ENCODE peak calls at places on chromosomes 6 and 20, in seven cellular contexts. X is caudate nucleus; S is fibroblast of lung; M is CD4-positive, CD25-positive, alpha-beta regulatory T cell; T is Calu3; K is hepatic stellate cell; G is HT-29. N is an unnamed sample.

GRCh38 chr6:56226946-56227879 is 20.2 kb downstream of the COL21A1 start:
- DNase-seq in X (no peak), S (peak; percentile 51), M (no peak), T (no peak), K (no peak), G (no peak), N (no peak)

GRCh38 chr6:123888779-123889513 is 85.3 kb downstream of the NKAIN2 start:
- DNase-seq in X (no peak), S (no peak), M (no peak), T (no peak), K (no peak), G (no peak), N (no peak)

GRCh38 chr20:46929902-46930301 is 35.3 kb downstream of the EYA2 start:
- DNase-seq in X (no peak), S (no peak), M (no peak), T (no peak), K (no peak), G (no peak), N (no peak)

GRCh38 chr20:44780226-44780625 is 30.1 kb downstream of the RIMS4 start:
- DNase-seq in X (no peak), S (peak; percentile 51), M (no peak), T (peak; percentile 69), K (peak; percentile 34), G (peak; percentile 76), N (no peak)

GRCh38 chr6:148854086-148854485 is 107.3 kb downstream of the UST start:
- DNase-seq in X (no peak), S (peak; percentile 68), M (no peak), T (no peak), K (no peak), G (no peak), N (no peak)

GRCh38 chr20:59670786-59671492 is 66.6 kb downstream of the PHACTR3 start:
- DNase-seq in X (no peak), S (no peak), M (no peak), T (no peak), K (no peak), G (no peak), N (no peak)

GRCh38 chr6:113375950-113376846 is 480.9 kb upstream of the MARCKS start:
- DNase-seq in X (no peak), S (peak; percentile 93), M (no peak), T (no peak), K (peak; percentile 26), G (no peak), N (peak; percentile 50)

GRCh38 chr6:108518714-108519576 is 41.8 kb upstream of the FOXO3 start:
- DNase-seq in X (no peak), S (peak; percentile 12), M (no peak), T (peak; percentile 28), K (no peak), G (peak; percentile 44), N (no peak)

GRCh38 chr20:47585087-47585747 is 83.5 kb downstream of the NCOA3 start:
- DNase-seq in X (no peak), S (no peak), M (no peak), T (no peak), K (no peak), G (no peak), N (no peak)

GRCh38 chr6:7389162-7389450 is 436 bp downstream of the CAGE1 start:
- DNase-seq in X (no peak), S (peak; percentile 73), M (no peak), T (no peak), K (peak; percentile 53), G (no peak), N (no peak)

GRCh38 chr20:36929290-36929689 is 22.2 kb downstream of the SAMHD1 start:
- DNase-seq in X (no peak), S (peak; percentile 32), M (no peak), T (no peak), K (no peak), G (no peak), N (no peak)

GRCh38 chr20:45337367-45338120 is 10.7 kb downstream of the SDC4 start:
- DNase-seq in X (no peak), S (peak; percentile 98), M (no peak), T (peak; percentile 71), K (peak; percentile 92), G (peak; percentile 49), N (peak; percentile 82)

GRCh38 chr6:134168580-134169223 is 116.3 kb upstream of the SLC2A12 start:
- DNase-seq in X (no peak), S (no peak), M (no peak), T (no peak), K (no peak), G (peak; percentile 15), N (no peak)

GRCh38 chr6:71454083-71454482 is 165.5 kb downstream of the OGFRL1 start:
- DNase-seq in X (no peak), S (no peak), M (no peak), T (no peak), K (no peak), G (no peak), N (no peak)

N was measured in SJSA1.